ENCODE peak calls at places on chromosomes 11 and 22, in eight cellular contexts. One of them, this sample, is unnamed. For H3K36me3, the result is how much of the 10 kb centered on the place peaks cover.

GRCh38 chr11:66317766-66318575 is 1.1 kb upstream of the CD248 start:
- DNase-seq in heart right ventricle: no peak
- DNase-seq in tibial artery: peak
- DNase-seq in cardiac muscle cell: no peak
- DNase-seq in endothelial cell of umbilical vein: no peak
- DNase-seq in hepatocyte: peak
- DNase-seq in mammary epithelial cell: peak
- DNase-seq in sigmoid colon: peak
- DNase-seq in this sample: peak

GRCh38 chr11:19952101-19952605 is 208.1 kb downstream of the DBX1 start:
- DNase-seq in heart right ventricle: no peak
- DNase-seq in tibial artery: no peak
- DNase-seq in cardiac muscle cell: no peak
- DNase-seq in endothelial cell of umbilical vein: peak
- DNase-seq in hepatocyte: peak
- DNase-seq in mammary epithelial cell: no peak
- DNase-seq in sigmoid colon: no peak
- DNase-seq in this sample: no peak

GRCh38 chr22:31857247-31857646 is 87.1 kb upstream of the YWHAH start:
- DNase-seq in heart right ventricle: no peak
- DNase-seq in tibial artery: no peak
- DNase-seq in cardiac muscle cell: peak
- DNase-seq in endothelial cell of umbilical vein: no peak
- DNase-seq in hepatocyte: peak
- DNase-seq in mammary epithelial cell: peak
- DNase-seq in sigmoid colon: no peak
- DNase-seq in this sample: peak

GRCh38 chr11:69475866-69476714 is 5.4 kb upstream of the LINC01488 start:
- DNase-seq in heart right ventricle: no peak
- DNase-seq in tibial artery: no peak
- DNase-seq in cardiac muscle cell: no peak
- DNase-seq in endothelial cell of umbilical vein: no peak
- DNase-seq in hepatocyte: no peak
- DNase-seq in mammary epithelial cell: no peak
- DNase-seq in sigmoid colon: no peak
- DNase-seq in this sample: no peak

GRCh38 chr22:33867118-33867863 is 53.0 kb downstream of the LARGE1 start:
- DNase-seq in heart right ventricle: no peak
- DNase-seq in tibial artery: no peak
- DNase-seq in cardiac muscle cell: no peak
- DNase-seq in endothelial cell of umbilical vein: no peak
- DNase-seq in hepatocyte: peak
- DNase-seq in mammary epithelial cell: no peak
- DNase-seq in sigmoid colon: no peak
- DNase-seq in this sample: no peak

GRCh38 chr11:100741866-100742625 is 55.0 kb downstream of the ARHGAP42 start:
- DNase-seq in heart right ventricle: no peak
- DNase-seq in tibial artery: no peak
- DNase-seq in cardiac muscle cell: no peak
- DNase-seq in endothelial cell of umbilical vein: no peak
- DNase-seq in hepatocyte: no peak
- DNase-seq in mammary epithelial cell: no peak
- DNase-seq in sigmoid colon: no peak
- DNase-seq in this sample: no peak

GRCh38 chr22:31093956-31094622 is 13.0 kb downstream of the SMTN start:
- DNase-seq in heart right ventricle: peak
- DNase-seq in tibial artery: no peak
- DNase-seq in cardiac muscle cell: no peak
- DNase-seq in endothelial cell of umbilical vein: no peak
- DNase-seq in hepatocyte: no peak
- DNase-seq in mammary epithelial cell: no peak
- DNase-seq in sigmoid colon: peak
- DNase-seq in this sample: no peak

GRCh38 chr11:117941163-117941707 is 12.0 kb upstream of the TMPRSS13 start:
- DNase-seq in heart right ventricle: no peak
- DNase-seq in tibial artery: no peak
- DNase-seq in cardiac muscle cell: no peak
- DNase-seq in endothelial cell of umbilical vein: no peak
- DNase-seq in hepatocyte: peak
- DNase-seq in mammary epithelial cell: peak
- DNase-seq in sigmoid colon: no peak
- DNase-seq in this sample: peak

GRCh38 chr11:88404932-88405710 is 67.6 kb upstream of the CTSC start:
- DNase-seq in heart right ventricle: no peak
- DNase-seq in tibial artery: no peak
- DNase-seq in cardiac muscle cell: no peak
- DNase-seq in endothelial cell of umbilical vein: no peak
- DNase-seq in hepatocyte: no peak
- DNase-seq in mammary epithelial cell: peak
- DNase-seq in sigmoid colon: no peak
- DNase-seq in this sample: peak

GRCh38 chr22:22733881-22734373 is 89.5 kb downstream of the GGTLC2 start:
- DNase-seq in heart right ventricle: no peak
- DNase-seq in tibial artery: no peak
- DNase-seq in cardiac muscle cell: no peak
- DNase-seq in endothelial cell of umbilical vein: no peak
- DNase-seq in hepatocyte: no peak
- DNase-seq in mammary epithelial cell: no peak
- DNase-seq in sigmoid colon: no peak
- DNase-seq in this sample: no peak

GRCh38 chr11:10019906-10020682 is 273.9 kb downstream of the SBF2 start:
- DNase-seq in heart right ventricle: no peak
- DNase-seq in tibial artery: peak
- DNase-seq in cardiac muscle cell: peak
- DNase-seq in endothelial cell of umbilical vein: peak
- DNase-seq in hepatocyte: peak
- DNase-seq in mammary epithelial cell: no peak
- DNase-seq in sigmoid colon: no peak
- DNase-seq in this sample: no peak

GRCh38 chr22:24965822-24966626 is 13.5 kb downstream of the KIAA1671 start:
- DNase-seq in heart right ventricle: peak
- DNase-seq in tibial artery: no peak
- DNase-seq in cardiac muscle cell: no peak
- DNase-seq in endothelial cell of umbilical vein: peak
- DNase-seq in hepatocyte: no peak
- DNase-seq in mammary epithelial cell: peak
- DNase-seq in sigmoid colon: no peak
- DNase-seq in this sample: peak

GRCh38 chr22:48423481-48423901 is 1404.2 kb downstream of the BRD1 start:
- DNase-seq in heart right ventricle: no peak
- DNase-seq in tibial artery: no peak
- DNase-seq in cardiac muscle cell: no peak
- DNase-seq in endothelial cell of umbilical vein: no peak
- DNase-seq in hepatocyte: no peak
- DNase-seq in mammary epithelial cell: no peak
- DNase-seq in sigmoid colon: no peak
- DNase-seq in this sample: no peak

GRCh38 chr22:41028841-41029240 is 63.6 kb upstream of the EP300 start:
- DNase-seq in heart right ventricle: no peak
- DNase-seq in tibial artery: no peak
- DNase-seq in cardiac muscle cell: no peak
- DNase-seq in endothelial cell of umbilical vein: no peak
- DNase-seq in hepatocyte: peak
- DNase-seq in mammary epithelial cell: peak
- DNase-seq in sigmoid colon: no peak
- DNase-seq in this sample: peak

GRCh38 chr22:25656724-25657123 is 85.3 kb upstream of the MYO18B start:
- DNase-seq in heart right ventricle: no peak
- DNase-seq in tibial artery: no peak
- DNase-seq in cardiac muscle cell: no peak
- DNase-seq in endothelial cell of umbilical vein: no peak
- DNase-seq in hepatocyte: no peak
- DNase-seq in mammary epithelial cell: no peak
- DNase-seq in sigmoid colon: no peak
- DNase-seq in this sample: no peak

GRCh38 chr22:30902496-30903357 is 65.8 kb downstream of the MORC2 start:
- DNase-seq in heart right ventricle: no peak
- DNase-seq in tibial artery: no peak
- DNase-seq in cardiac muscle cell: no peak
- DNase-seq in endothelial cell of umbilical vein: no peak
- DNase-seq in hepatocyte: no peak
- DNase-seq in mammary epithelial cell: no peak
- DNase-seq in sigmoid colon: no peak
- DNase-seq in this sample: no peak

GRCh38 chr11:123351375-123351774 is 78.7 kb upstream of the GRAMD1B start:
- DNase-seq in heart right ventricle: peak
- DNase-seq in tibial artery: no peak
- DNase-seq in cardiac muscle cell: no peak
- DNase-seq in endothelial cell of umbilical vein: no peak
- DNase-seq in hepatocyte: peak
- DNase-seq in mammary epithelial cell: no peak
- DNase-seq in sigmoid colon: no peak
- DNase-seq in this sample: no peak

GRCh38 chr22:21947040-21948014 is 5.3 kb downstream of the PPM1F start:
- DNase-seq in heart right ventricle: no peak
- DNase-seq in tibial artery: no peak
- DNase-seq in cardiac muscle cell: peak
- DNase-seq in endothelial cell of umbilical vein: peak
- DNase-seq in hepatocyte: peak
- DNase-seq in mammary epithelial cell: peak
- DNase-seq in sigmoid colon: no peak
- DNase-seq in this sample: peak

GRCh38 chr11:93775289-93775688 is 8.8 kb upstream of the MED17 start:
- DNase-seq in heart right ventricle: no peak
- DNase-seq in tibial artery: no peak
- DNase-seq in cardiac muscle cell: peak
- DNase-seq in endothelial cell of umbilical vein: peak
- DNase-seq in hepatocyte: no peak
- DNase-seq in mammary epithelial cell: no peak
- DNase-seq in sigmoid colon: no peak
- DNase-seq in this sample: peak

GRCh38 chr11:129280027-129280811 is 88.1 kb upstream of the ARHGAP32 start:
- DNase-seq in heart right ventricle: no peak
- DNase-seq in tibial artery: no peak
- DNase-seq in cardiac muscle cell: no peak
- DNase-seq in endothelial cell of umbilical vein: no peak
- DNase-seq in hepatocyte: no peak
- DNase-seq in mammary epithelial cell: no peak
- DNase-seq in sigmoid colon: no peak
- DNase-seq in this sample: peak

GRCh38 chr11:786235-787083 is 3.4 kb downstream of the CEND1 start:
- DNase-seq in heart right ventricle: no peak
- DNase-seq in tibial artery: no peak
- DNase-seq in cardiac muscle cell: no peak
- DNase-seq in endothelial cell of umbilical vein: no peak
- DNase-seq in hepatocyte: no peak
- DNase-seq in mammary epithelial cell: no peak
- DNase-seq in sigmoid colon: no peak
- DNase-seq in this sample: no peak
- TF ChIP-seq CTCF in heart right ventricle: no peak
- TF ChIP-seq CTCF in tibial artery: no peak
- TF ChIP-seq CTCF in cardiac muscle cell: no peak
- TF ChIP-seq CTCF in endothelial cell of umbilical vein: no peak
- TF ChIP-seq CTCF in hepatocyte: no peak
- TF ChIP-seq CTCF in mammary epithelial cell: no peak
- TF ChIP-seq CTCF in sigmoid colon: no peak
- TF ChIP-seq CTCF in this sample: no peak

DNA sequence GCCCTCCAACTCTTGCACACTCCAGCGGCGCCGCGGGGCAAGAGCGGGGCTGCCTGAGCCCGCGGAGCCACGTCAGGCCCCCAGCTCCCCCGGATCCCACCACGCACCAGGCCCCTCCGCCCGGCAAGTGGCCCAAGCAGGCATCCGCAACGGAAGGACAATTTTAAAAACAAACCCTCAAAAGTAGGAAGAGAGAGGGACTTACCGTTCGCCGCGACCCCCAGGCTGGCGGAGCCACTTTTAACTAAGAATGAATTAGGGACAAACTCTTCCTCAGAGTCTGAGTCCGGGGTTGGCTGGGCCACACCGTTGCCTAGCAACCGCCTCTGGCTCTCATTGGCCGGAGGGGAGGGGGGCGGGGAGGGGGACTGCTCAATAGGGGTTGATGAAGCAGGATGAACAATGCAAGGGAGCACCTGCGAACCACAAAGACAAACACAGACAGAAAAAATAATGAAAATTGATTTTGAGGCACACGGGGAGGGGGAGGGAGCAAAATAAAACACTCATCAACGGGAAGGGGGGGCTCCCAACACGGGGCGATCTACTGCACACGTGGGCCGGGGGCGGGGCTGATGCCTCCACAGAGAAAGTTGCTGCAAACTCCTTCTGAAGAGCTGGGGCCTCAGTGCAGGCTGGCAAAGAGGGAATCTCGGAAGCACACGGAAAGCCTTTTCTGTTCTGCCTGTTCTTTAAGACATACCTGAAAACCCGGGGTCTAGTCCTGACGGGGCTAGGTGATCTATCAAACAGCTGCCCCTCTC is 387.5 kb upstream of the NARS2 start:
- DNase-seq in heart right ventricle: no peak
- DNase-seq in tibial artery: no peak
- DNase-seq in cardiac muscle cell: peak
- DNase-seq in endothelial cell of umbilical vein: peak
- DNase-seq in hepatocyte: peak
- DNase-seq in mammary epithelial cell: no peak
- DNase-seq in sigmoid colon: no peak
- DNase-seq in this sample: no peak
- H3K4me3 ChIP-seq in heart right ventricle: no peak
- H3K4me3 ChIP-seq in tibial artery: peak
- H3K4me3 ChIP-seq in cardiac muscle cell: peak
- H3K4me3 ChIP-seq in endothelial cell of umbilical vein: no peak
- H3K4me3 ChIP-seq in hepatocyte: peak
- H3K4me3 ChIP-seq in mammary epithelial cell: no peak
- H3K4me3 ChIP-seq in sigmoid colon: no peak
- H3K4me3 ChIP-seq in this sample: no peak

DNA sequence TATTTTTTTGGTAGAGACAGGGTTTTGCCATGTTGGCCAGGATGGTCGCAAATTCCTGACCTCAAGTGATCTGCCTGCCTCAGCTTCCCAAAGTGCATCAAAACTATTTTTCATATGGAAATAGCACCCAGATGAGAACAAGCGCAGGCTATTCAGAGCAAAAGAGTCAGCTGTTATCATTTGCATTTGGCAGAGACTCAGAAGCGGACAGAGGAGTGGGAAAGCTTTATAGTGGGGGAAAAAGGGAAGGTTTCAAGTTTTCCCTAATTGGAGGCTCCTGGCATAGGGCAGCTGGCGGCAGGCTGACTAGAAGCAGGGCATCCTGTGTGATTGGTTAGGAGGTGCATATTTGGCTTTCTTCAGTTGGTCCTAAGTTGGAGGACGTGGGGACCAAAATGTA is 20.2 kb downstream of the ATG13 start:
- DNase-seq in heart right ventricle: no peak
- DNase-seq in tibial artery: no peak
- DNase-seq in cardiac muscle cell: no peak
- DNase-seq in endothelial cell of umbilical vein: no peak
- DNase-seq in hepatocyte: no peak
- DNase-seq in mammary epithelial cell: no peak
- DNase-seq in sigmoid colon: no peak
- DNase-seq in this sample: no peak
- H3K36me3 ChIP-seq in heart right ventricle: under half
- H3K36me3 ChIP-seq in tibial artery: under half
- H3K36me3 ChIP-seq in cardiac muscle cell: under half
- H3K36me3 ChIP-seq in endothelial cell of umbilical vein: under half
- H3K36me3 ChIP-seq in hepatocyte: under half
- H3K36me3 ChIP-seq in mammary epithelial cell: under half
- H3K36me3 ChIP-seq in sigmoid colon: under half
- H3K36me3 ChIP-seq in this sample: under half

DNA sequence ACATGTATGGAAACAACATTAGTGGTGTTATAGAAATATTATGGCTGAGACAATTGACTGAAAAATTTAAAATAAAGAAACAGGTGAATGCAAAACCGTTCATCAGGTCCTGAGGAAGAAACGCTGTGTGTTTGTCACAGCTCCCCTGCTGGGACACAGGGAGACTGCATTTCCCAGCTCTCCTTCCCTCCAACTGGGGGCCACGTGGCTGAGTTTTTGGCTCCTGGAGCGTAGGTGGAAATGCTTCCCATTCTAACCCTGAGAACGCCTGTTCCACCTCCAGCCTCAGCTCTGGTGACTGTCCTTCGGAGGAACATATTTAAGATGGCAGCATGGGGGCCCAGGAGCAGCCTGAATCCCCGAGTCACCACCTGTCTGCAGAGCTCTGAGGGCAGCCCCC is 398.6 kb downstream of the BRD1 start:
- DNase-seq in heart right ventricle: no peak
- DNase-seq in tibial artery: no peak
- DNase-seq in cardiac muscle cell: no peak
- DNase-seq in endothelial cell of umbilical vein: no peak
- DNase-seq in hepatocyte: no peak
- DNase-seq in mammary epithelial cell: no peak
- DNase-seq in sigmoid colon: no peak
- DNase-seq in this sample: no peak
- TF ChIP-seq CTCF in heart right ventricle: no peak
- TF ChIP-seq CTCF in tibial artery: no peak
- TF ChIP-seq CTCF in cardiac muscle cell: no peak
- TF ChIP-seq CTCF in endothelial cell of umbilical vein: no peak
- TF ChIP-seq CTCF in hepatocyte: no peak
- TF ChIP-seq CTCF in mammary epithelial cell: no peak
- TF ChIP-seq CTCF in sigmoid colon: no peak
- TF ChIP-seq CTCF in this sample: no peak